ENCODE peak calls at places on chromosomes 13 and 19, in eight cellular contexts. O is activated CD8-positive, alpha-beta memory T cell treated with anti-CD3 and anti-CD28 coated beads, Interleukin-2, amount 50 U/mL, for 48 hours; M is stimulated activated CD4-positive, alpha-beta T cell treated with anti-CD3 and anti-CD28 coated beads, Interleukin-4, amount 100 ng/mL, for 1 hour; Z is GM23248; H is BE2C; K is HTR-8/SVneo; S is PC-3; G is NCI-H460. A is an unnamed sample.

GRCh38 chr13:51125495-51126226 is 14.6 kb upstream of the C13orf42 start:
- DNase-seq in K (peak; percentile 42), M (peak; percentile 33), O (peak; percentile 65), Z (peak; percentile 84), S (peak; percentile 61), G (peak; percentile 52), H (peak; percentile 69), A (no peak)

GRCh38 chr13:28313579-28313978 is 175.2 kb downstream of the PAN3 start:
- DNase-seq in K (no peak), M (no peak), G (no peak), O (no peak), S (no peak), Z (peak; percentile 54), H (peak; percentile 22), A (no peak)

GRCh38 chr19:56133858-56134654 is 7.0 kb upstream of the ZNF444 start:
- DNase-seq in O (no peak), H (peak; percentile 88), M (no peak), G (no peak), K (no peak), Z (peak; percentile 63), S (peak; percentile 36), A (peak; percentile 42)

GRCh38 chr19:1102407-1103106 is 1.2 kb upstream of the GPX4 start:
- DNase-seq in K (peak; percentile 76), H (no peak), S (peak; percentile 96), G (peak; percentile 89), M (peak; percentile 65), Z (peak; percentile 98), O (peak; percentile 83), A (peak; percentile 92)

GRCh38 chr13:42967660-42968059 is 24.4 kb downstream of the EPSTI1 start:
- DNase-seq in Z (no peak), S (peak; percentile 24), O (no peak), H (no peak), K (no peak), G (no peak), M (no peak), A (no peak)

GRCh38 chr13:99162543-99162942 is 38.1 kb upstream of the UBAC2 start:
- DNase-seq in O (no peak), G (no peak), S (no peak), Z (no peak), H (no peak), K (no peak), M (no peak), A (no peak)

GRCh38 chr19:38039966-38040365 is 133.0 kb downstream of the SIPA1L3 start:
- DNase-seq in M (no peak), S (peak; percentile 87), O (no peak), G (no peak), Z (peak; percentile 97), H (no peak), K (peak; percentile 53), A (peak; percentile 79)

GRCh38 chr13:99033814-99034213 is 56.0 kb upstream of the DOCK9 start:
- DNase-seq in O (no peak), K (peak; percentile 14), S (peak; percentile 48), H (no peak), G (peak; percentile 7), M (no peak), Z (peak; percentile 62), A (no peak)

GRCh38 chr19:15672580-15673175 is at the start of gene CYP4F12:
- DNase-seq in O (no peak), H (peak; percentile 27), G (no peak), S (peak; percentile 56), M (peak; percentile 7), K (no peak), Z (peak; percentile 10), A (peak; percentile 7)

GRCh38 chr13:34246511-34246910 is 428.6 kb downstream of the RFC3 start:
- DNase-seq in M (no peak), S (peak; percentile 74), G (no peak), O (no peak), Z (no peak), H (no peak), K (no peak), A (peak; percentile 55)

GRCh38 chr13:72643339-72643989 is 84.0 kb downstream of the MZT1 start:
- DNase-seq in S (peak; percentile 61), Z (peak; percentile 68), M (peak; percentile 56), K (no peak), O (peak; percentile 74), H (peak; percentile 73), G (peak; percentile 39), A (peak; percentile 24)

GRCh38 chr13:50594276-50594970 is 249.1 kb downstream of the DLEU7 start:
- DNase-seq in G (no peak), K (no peak), M (peak; percentile 7), S (no peak), H (peak; percentile 15), O (peak; percentile 60), Z (no peak), A (no peak)

GRCh38 chr13:113106666-113107065 is 1.1 kb downstream of the F7 start:
- DNase-seq in M (no peak), Z (no peak), S (no peak), H (no peak), G (no peak), O (no peak), K (no peak), A (no peak)

GRCh38 chr19:43501661-43502418 is 2.7 kb downstream of the PHLDB3 start:
- DNase-seq in S (no peak), Z (no peak), K (no peak), M (no peak), H (no peak), O (no peak), G (no peak), A (no peak)

GRCh38 chr13:47117268-47117667 is 220.4 kb upstream of the HTR2A start:
- DNase-seq in K (no peak), Z (peak; percentile 82), G (no peak), M (no peak), S (peak; percentile 68), O (no peak), H (no peak), A (no peak)

GRCh38 chr13:39105110-39105509 is 66.9 kb downstream of the NHLRC3 start:
- DNase-seq in K (no peak), G (no peak), O (no peak), S (no peak), M (no peak), H (peak; percentile 74), Z (peak; percentile 2), A (no peak)

GRCh38 chr19:47109541-47110375 is 3.8 kb downstream of the ZC3H4 start:
- DNase-seq in G (peak; percentile 83), K (no peak), Z (peak; percentile 60), M (peak; percentile 60), H (peak; percentile 52), S (peak; percentile 14), O (peak; percentile 78), A (no peak)

GRCh38 chr19:45468159-45468651 is 409 bp downstream of the FOSB start:
- DNase-seq in G (no peak), S (no peak), O (peak; percentile 74), M (peak; percentile 39), Z (peak; percentile 62), K (no peak), H (no peak), A (peak; percentile 45)

GRCh38 chr13:25762795-25763377 is 288.9 kb downstream of the SHISA2 start:
- DNase-seq in M (no peak), G (no peak), O (no peak), K (no peak), S (no peak), H (no peak), Z (no peak), A (no peak)

GRCh38 chr19:11659612-11660011 is 62.3 kb downstream of the ZNF627 start:
- DNase-seq in O (no peak), M (no peak), Z (peak; percentile 36), K (peak; percentile 29), G (no peak), H (no peak), S (peak; percentile 55), A (no peak)

GRCh38 chr13:112877976-112878955 is 90.7 kb upstream of the MCF2L start:
- DNase-seq in G (no peak), H (no peak), O (no peak), Z (no peak), S (no peak), K (no peak), M (no peak), A (no peak)

GRCh38 chr19:33823341-33823740 is 26.7 kb downstream of the KCTD15 start:
- DNase-seq in M (no peak), H (no peak), S (no peak), Z (no peak), K (no peak), O (peak; percentile 13), G (no peak), A (no peak)

GRCh38 chr13:30895773-30896172 is 10.3 kb upstream of the MEDAG start:
- DNase-seq in O (no peak), G (no peak), M (no peak), H (no peak), S (no peak), Z (peak; percentile 95), K (peak; percentile 57), A (peak; percentile 42)

GRCh38 chr19:15251749-15252397 is 19.6 kb upstream of the EPHX3 start:
- DNase-seq in S (peak; percentile 55), Z (peak; percentile 97), M (no peak), G (peak; percentile 75), K (peak; percentile 91), O (no peak), H (peak; percentile 72), A (no peak)

GRCh38 chr19:41265376-41266153 is 1.4 kb downstream of the HNRNPUL1 start:
- DNase-seq in K (peak; percentile 23), S (peak; percentile 12), G (no peak), M (no peak), O (peak; percentile 61), H (peak; percentile 16), Z (peak; percentile 63), A (peak; percentile 15)

GRCh38 chr19:28350037-28350436 is 862.9 kb downstream of the UQCRFS1 start:
- DNase-seq in Z (no peak), M (no peak), S (no peak), O (no peak), K (no peak), H (no peak), G (no peak), A (no peak)

GRCh38 chr13:49353908-49354307 is 90.0 kb downstream of the CAB39L start:
- DNase-seq in M (no peak), Z (peak; percentile 39), H (no peak), G (no peak), O (no peak), K (no peak), S (no peak), A (no peak)

GRCh38 chr13:99087954-99088491 is 110.2 kb upstream of the DOCK9 start:
- DNase-seq in M (peak; percentile 31), G (no peak), Z (no peak), H (peak; percentile 36), O (peak; percentile 67), K (no peak), S (peak; percentile 28), A (no peak)

GRCh38 chr13:46523972-46524737 is 28.8 kb upstream of the LRCH1 start:
- DNase-seq in K (no peak), S (peak; percentile 7), H (no peak), M (no peak), Z (peak; percentile 41), O (no peak), G (no peak), A (no peak)

GRCh38 chr19:7862413-7862951 is 11.7 kb downstream of the PRR36 start:
- DNase-seq in H (peak; percentile 97), K (no peak), M (peak; percentile 74), Z (peak; percentile 56), O (peak; percentile 85), G (no peak), S (no peak), A (peak; percentile 41)

GRCh38 chr19:52190679-52191293 is 934 bp downstream of the PPP2R1A start:
- DNase-seq in M (peak; percentile 19), H (no peak), S (peak; percentile 30), G (no peak), Z (peak; percentile 61), K (peak; percentile 33), O (no peak), A (peak; percentile 23)

GRCh38 chr13:51158923-51159322 is 47.8 kb upstream of the C13orf42 start:
- DNase-seq in S (no peak), M (no peak), G (no peak), K (no peak), Z (peak; percentile 61), H (no peak), O (no peak), A (no peak)

GRCh38 chr13:27304611-27305010 is 34.0 kb downstream of the RASL11A start:
- DNase-seq in G (no peak), O (no peak), S (no peak), Z (no peak), H (no peak), M (no peak), K (no peak), A (no peak)

GRCh38 chr19:18998276-18998675 is 35.0 kb downstream of the SUGP2 start:
- DNase-seq in H (no peak), G (no peak), S (no peak), O (no peak), Z (no peak), M (no peak), K (no peak), A (no peak)